ENCODE peak calls at places on chromosomes 3 and 15, in seven cellular contexts. Y, I, K, H, P, G and Z are unnamed samples.

GRCh38 chr15:68313501-68314390 is 36.2 kb downstream of the FEM1B start:
- DNase-seq in H (no peak), I (no peak), G (no peak), P (no peak), Y (no peak), K (peak), Z (no peak)

GRCh38 chr3:191973820-191974219 is 512.9 kb downstream of the PYDC2 start:
- DNase-seq in P (no peak), I (no peak), H (no peak), G (no peak), Y (no peak), K (no peak), Z (no peak)

GRCh38 chr3:5136619-5137429 is 14.7 kb downstream of the ARL8B start:
- DNase-seq in K (no peak), G (no peak), H (no peak), I (no peak), P (peak), Y (no peak), Z (peak)

GRCh38 chr15:26222781-26223180 is 359.7 kb upstream of the ATP10A start:
- DNase-seq in K (no peak), Y (no peak), I (no peak), G (no peak), P (no peak), H (no peak), Z (no peak)

GRCh38 chr3:132538072-132538471 is 59.0 kb upstream of the ACKR4 start:
- DNase-seq in I (peak), Y (no peak), P (no peak), K (no peak), G (no peak), H (no peak), Z (no peak)

GRCh38 chr3:101643009-101643844 is 33.7 kb downstream of the ZBTB11 start:
- DNase-seq in G (no peak), I (no peak), H (no peak), P (no peak), K (no peak), Y (no peak), Z (no peak)

GRCh38 chr15:80530737-80531365 is 126.7 kb downstream of the ARNT2 start:
- DNase-seq in P (no peak), I (no peak), H (no peak), G (no peak), Y (no peak), K (no peak), Z (no peak)

GRCh38 chr3:83567935-83568334 is 1390.9 kb upstream of the CADM2 start:
- DNase-seq in G (no peak), Y (no peak), H (no peak), P (no peak), K (no peak), I (no peak), Z (no peak)

GRCh38 chr3:37457392-37458065 is 283.1 kb upstream of the LRRFIP2 start:
- DNase-seq in K (peak), P (no peak), Y (peak), I (no peak), H (no peak), G (no peak), Z (peak)

GRCh38 chr15:101807345-101807945 is 4.1 kb downstream of the OR4F6 start:
- DNase-seq in K (no peak), G (no peak), H (no peak), Y (no peak), P (peak), I (no peak), Z (no peak)

GRCh38 chr15:70382009-70382749 is 284.5 kb upstream of the TLE3 start:
- DNase-seq in H (no peak), I (no peak), G (no peak), P (no peak), Y (no peak), K (peak), Z (no peak)

GRCh38 chr3:5618170-5618569 is 430.7 kb downstream of the EDEM1 start:
- DNase-seq in P (no peak), H (no peak), Y (no peak), G (no peak), I (no peak), K (no peak), Z (no peak)

GRCh38 chr3:100163787-100164186 is 49.5 kb upstream of the FILIP1L start:
- DNase-seq in G (no peak), H (no peak), P (no peak), I (no peak), K (no peak), Y (no peak), Z (no peak)

GRCh38 chr3:196969001-196969659 is 497 bp upstream of the PIGZ start:
- DNase-seq in P (peak), H (peak), I (no peak), G (peak), Y (peak), K (peak), Z (peak)

GRCh38 chr3:11000528-11000927 is 8.0 kb downstream of the SLC6A1 start:
- DNase-seq in H (no peak), I (no peak), Y (no peak), K (no peak), G (no peak), P (no peak), Z (no peak)

GRCh38 chr3:8987673-8988655 is 24.7 kb upstream of the RAD18 start:
- DNase-seq in P (peak), H (peak), Y (peak), G (peak), K (peak), I (peak), Z (peak)

GRCh38 chr3:184635126-184635525 is 73.5 kb downstream of the EPHB3 start:
- DNase-seq in I (peak), P (no peak), K (no peak), Y (no peak), H (peak), G (no peak), Z (peak)

DNA sequence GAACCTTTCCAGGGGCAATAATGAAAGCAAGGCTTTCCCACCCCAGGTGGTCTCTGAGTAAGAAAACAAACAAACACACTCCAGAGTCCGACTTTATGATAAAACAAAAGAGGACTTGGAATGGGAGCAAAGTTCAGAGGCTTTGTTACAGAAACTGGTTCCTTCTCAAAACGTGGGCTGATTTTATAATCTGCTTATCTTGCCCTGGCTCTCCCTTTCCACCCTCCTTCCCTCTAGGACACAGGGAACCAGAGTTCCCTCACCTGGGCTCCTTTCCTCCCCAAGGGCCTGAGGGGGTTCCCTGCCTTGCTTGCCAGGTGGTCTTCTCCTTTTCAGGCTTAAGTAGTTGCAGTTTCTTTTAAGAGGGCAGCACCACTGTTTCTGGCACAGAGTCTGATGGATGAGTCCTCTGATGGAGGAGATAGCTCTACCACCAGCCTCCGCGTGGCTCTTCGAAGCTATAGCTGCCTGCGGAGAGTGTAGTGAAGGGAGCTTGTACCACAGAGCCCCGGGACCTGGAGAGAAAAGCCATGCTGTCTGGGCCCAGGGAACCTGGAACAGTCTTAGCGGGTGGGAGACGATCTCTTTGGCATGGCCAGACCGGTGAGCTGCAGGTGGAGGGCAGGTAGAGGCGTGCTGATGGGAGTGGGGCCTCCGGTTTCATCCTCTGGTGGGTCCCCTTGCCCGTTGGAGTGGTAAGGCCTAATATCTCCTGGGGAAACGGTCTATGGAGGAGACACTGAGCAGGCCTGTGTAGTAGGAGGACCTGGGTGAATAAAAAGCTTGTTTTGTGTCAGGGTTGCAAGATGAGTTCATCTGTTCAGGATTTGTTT is 68.7 kb downstream of the SMAD6 start:
- DNase-seq in K (no peak), Y (no peak), G (no peak), P (no peak), I (no peak), H (no peak), Z (no peak)
- H3K27ac ChIP-seq in K (peak), Y (no peak), G (no peak), P (no peak), I (peak), H (no peak), Z (peak)

DNA sequence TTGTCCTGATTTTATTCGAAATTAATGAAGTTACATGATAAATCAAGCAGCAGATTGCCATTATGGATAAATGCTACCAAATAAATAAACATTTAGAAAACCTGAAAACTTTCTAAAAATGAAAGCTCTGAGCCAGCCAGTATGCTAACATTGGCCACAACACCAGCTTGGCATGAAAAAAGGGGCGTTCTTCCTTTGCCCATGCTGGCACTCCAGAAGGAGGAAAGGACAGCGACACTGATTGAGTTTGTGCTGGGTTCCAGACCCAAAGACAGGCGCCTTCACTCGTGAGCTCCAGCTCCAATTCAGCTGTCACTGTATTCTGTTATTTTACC is 5.1 kb downstream of the STIMATE start:
- DNase-seq in Y (no peak), G (no peak), P (no peak), K (no peak), H (no peak), I (peak), Z (no peak)
- H3K27ac ChIP-seq in Y (no peak), G (no peak), P (no peak), K (no peak), H (peak), I (peak), Z (no peak)

DNA sequence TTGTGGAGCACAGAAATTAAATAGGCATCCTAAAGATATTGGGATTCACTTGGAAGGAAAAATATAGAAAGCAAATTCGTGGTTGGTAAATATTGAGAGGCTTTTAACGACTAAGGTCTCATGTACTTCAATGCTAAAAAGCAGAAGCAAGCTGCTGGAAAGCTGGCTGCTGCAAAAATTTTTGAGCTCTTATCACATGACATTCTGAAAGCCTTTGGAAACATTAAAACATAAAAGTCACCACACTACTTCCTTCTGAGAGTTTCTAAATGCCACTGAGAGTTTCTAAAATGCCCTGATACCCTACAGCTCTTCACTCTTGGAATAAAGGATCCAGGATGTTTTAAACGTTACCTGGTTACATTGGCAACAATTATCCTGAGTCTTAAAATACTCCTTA is 39.0 kb upstream of the CBLB start:
- DNase-seq in I (no peak), P (no peak), G (no peak), H (no peak), Y (no peak), K (no peak), Z (peak)
- H3K27ac ChIP-seq in I (no peak), P (no peak), G (peak), H (peak), Y (peak), K (no peak), Z (no peak)

GRCh38 chr15:74414081-74414580 is 19.6 kb downstream of the SEMA7A start:
- DNase-seq in K (no peak), G (no peak), P (no peak), I (no peak), Y (no peak), H (no peak), Z (no peak)
- H3K27ac ChIP-seq in K (no peak), G (no peak), P (no peak), I (no peak), Y (no peak), H (no peak), Z (no peak)

GRCh38 chr15:47988564-47988963 is 132.2 kb upstream of the SLC24A5 start:
- DNase-seq in H (no peak), K (no peak), P (no peak), I (no peak), G (no peak), Y (no peak), Z (no peak)
- H3K27ac ChIP-seq in H (no peak), K (no peak), P (no peak), I (no peak), G (no peak), Y (no peak), Z (no peak)

DNA sequence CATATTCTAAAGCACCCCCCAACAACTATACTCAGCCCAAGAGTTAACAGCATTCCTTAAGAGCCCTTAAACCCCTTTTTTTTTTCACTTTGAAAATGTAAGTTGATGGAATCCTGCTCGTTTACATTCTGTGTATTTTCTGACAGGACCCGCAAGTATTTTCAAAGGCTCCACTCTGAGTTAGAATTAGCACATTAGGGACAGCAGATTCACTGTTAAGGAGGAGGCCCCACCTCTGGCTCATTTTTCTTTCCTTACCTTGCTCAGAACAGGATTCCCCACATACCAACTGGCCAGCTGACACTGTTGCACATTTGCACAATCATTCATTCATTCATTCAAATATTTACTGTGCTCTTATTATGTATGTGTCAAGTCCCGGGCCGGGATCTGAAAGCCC is 214.0 kb downstream of the ERC2 start:
- DNase-seq in K (peak), H (no peak), Y (no peak), I (no peak), G (no peak), P (no peak), Z (no peak)
- H3K27ac ChIP-seq in K (no peak), H (no peak), Y (no peak), I (no peak), G (no peak), P (no peak), Z (no peak)

DNA sequence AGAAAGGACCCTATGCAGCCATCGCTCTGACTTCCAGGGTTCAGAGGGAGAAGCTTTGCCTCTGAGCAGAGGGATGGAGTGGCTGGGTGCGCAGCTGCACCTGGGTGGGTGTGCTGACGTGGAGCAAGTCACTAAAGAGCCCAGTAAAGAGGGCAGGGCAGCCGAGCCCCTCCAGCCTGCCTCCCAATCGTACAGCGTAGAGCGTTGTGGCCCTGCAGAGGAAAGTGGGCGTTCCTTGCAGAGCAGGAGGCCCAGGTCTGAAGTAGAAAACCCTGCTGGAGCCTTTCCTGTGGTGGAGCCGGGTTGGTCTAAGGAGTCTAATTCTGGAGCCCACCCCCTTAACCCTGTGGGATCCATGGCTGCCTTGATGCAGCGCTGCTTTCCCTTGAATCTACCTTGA is 61.0 kb downstream of the ABTB1 start:
- DNase-seq in Y (no peak), K (no peak), I (no peak), G (no peak), H (no peak), P (no peak), Z (no peak)
- H3K27ac ChIP-seq in Y (peak), K (no peak), I (no peak), G (peak), H (no peak), P (no peak), Z (no peak)

GRCh38 chr15:87591521-87591920 is 665.0 kb downstream of the NTRK3 start:
- DNase-seq in Y (no peak), P (no peak), I (no peak), K (peak), G (no peak), H (no peak), Z (no peak)

GRCh38 chr15:87591042-87591441 is 665.5 kb downstream of the NTRK3 start:
- DNase-seq in G (no peak), P (no peak), Y (no peak), H (no peak), K (no peak), I (no peak), Z (no peak)

DNA sequence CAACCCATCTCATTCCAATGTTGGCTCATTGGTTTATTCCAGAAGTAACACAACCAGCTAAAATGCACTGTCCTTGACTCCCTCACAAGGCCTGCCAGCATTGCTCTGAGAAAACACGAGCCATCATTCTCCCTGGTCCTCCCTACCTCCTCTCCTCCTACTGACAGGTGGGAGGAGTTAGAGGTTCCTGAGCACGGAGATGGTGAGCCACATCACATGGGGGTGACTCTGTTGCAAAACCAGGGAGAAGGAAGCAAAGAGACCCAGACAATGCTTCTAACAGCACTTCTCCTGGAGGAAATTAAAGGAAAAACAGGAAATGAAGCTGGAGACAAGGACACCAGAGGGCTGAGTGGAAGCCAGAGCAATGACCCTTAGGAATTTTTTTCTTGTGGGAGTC is 667.4 kb downstream of the NTRK3 start:
- DNase-seq in K (no peak), Y (no peak), H (no peak), I (no peak), P (no peak), G (no peak), Z (peak)
- H3K27ac ChIP-seq in K (no peak), Y (no peak), H (no peak), I (no peak), P (no peak), G (no peak), Z (no peak)

GRCh38 chr3:124779116-124779515 is 48.9 kb downstream of the UMPS start:
- DNase-seq in Y (no peak), P (no peak), G (no peak), K (no peak), I (no peak), H (no peak), Z (no peak)
- H3K27ac ChIP-seq in Y (peak), P (no peak), G (peak), K (no peak), I (no peak), H (peak), Z (no peak)

GRCh38 chr15:77992356-77993222 is 84.9 kb downstream of the TBC1D2B start:
- DNase-seq in G (no peak), H (peak), K (no peak), Y (no peak), P (no peak), I (peak), Z (peak)
- H3K27ac ChIP-seq in G (peak), H (no peak), K (no peak), Y (peak), P (no peak), I (peak), Z (peak)